ENCODE peak calls at places on chromosomes 1 and 21, in nine cellular contexts. X, Y, Z, B, E, T, K, L and I are unnamed samples.

GRCh38 chr1:9475061-9475627 is 64.1 kb upstream of the SLC25A33 start:
- DNase-seq in K (no peak), E (no peak), Z (no peak), X (no peak), L (no peak), Y (no peak), B (no peak), T (no peak), I (no peak)

GRCh38 chr1:186374313-186375151 is 521 bp downstream of the TPR start:
- DNase-seq in B (no peak), L (peak), X (no peak), K (no peak), Y (no peak), E (peak), Z (no peak), T (peak), I (peak)

GRCh38 chr1:215104283-215104682 is 21.7 kb downstream of the KCNK2 start:
- DNase-seq in K (no peak), T (peak), Z (no peak), Y (no peak), L (peak), B (no peak), X (no peak), E (no peak), I (no peak)

GRCh38 chr1:162327791-162328165 is 48.9 kb downstream of the SPATA46 start:
- DNase-seq in E (no peak), X (no peak), Y (no peak), K (no peak), T (no peak), L (no peak), Z (no peak), B (no peak), I (no peak)

GRCh38 chr1:32925360-32926142 is 24.4 kb upstream of the TMEM54 start:
- DNase-seq in Y (no peak), E (no peak), L (no peak), X (no peak), B (no peak), Z (peak), T (no peak), K (no peak), I (no peak)

GRCh38 chr1:48851638-48852037 is 74.9 kb upstream of the BEND5 start:
- DNase-seq in Y (no peak), T (peak), K (no peak), E (no peak), B (no peak), Z (no peak), X (no peak), L (no peak), I (no peak)

GRCh38 chr1:70017770-70018169 is 187.6 kb downstream of the LRRC40 start:
- DNase-seq in B (no peak), L (peak), K (no peak), T (peak), Y (no peak), X (no peak), Z (no peak), E (no peak), I (no peak)

GRCh38 chr1:32047701-32048100 is 25.0 kb upstream of the TMEM39B start:
- DNase-seq in Y (no peak), T (peak), K (no peak), L (peak), X (no peak), Z (no peak), B (no peak), E (no peak), I (no peak)

GRCh38 chr1:169486281-169486904 is 649 bp upstream of the SLC19A2 start:
- DNase-seq in B (no peak), K (no peak), T (peak), L (peak), Y (no peak), X (no peak), Z (no peak), E (peak), I (peak)

GRCh38 chr1:184854456-184855180 is 100.0 kb upstream of the EDEM3 start:
- DNase-seq in X (no peak), L (peak), K (no peak), Z (no peak), B (no peak), E (no peak), Y (no peak), T (peak), I (no peak)

GRCh38 chr1:174153085-174153824 is 6.1 kb upstream of the RABGAP1L start:
- DNase-seq in X (no peak), K (no peak), Y (no peak), T (no peak), L (peak), Z (no peak), B (no peak), E (no peak), I (no peak)

GRCh38 chr1:218565333-218565732 is 220.2 kb downstream of the TGFB2 start:
- DNase-seq in B (no peak), E (no peak), X (no peak), T (no peak), L (no peak), K (no peak), Y (no peak), Z (no peak), I (no peak)

GRCh38 chr21:42164064-42164789 is 54.7 kb upstream of the ABCG1 start:
- DNase-seq in K (peak), X (no peak), E (peak), T (no peak), B (peak), Z (peak), Y (peak), L (no peak), I (no peak)

GRCh38 chr1:219443763-219444162 is 169.1 kb downstream of the ZC3H11B start:
- DNase-seq in Z (no peak), Y (no peak), T (peak), K (no peak), L (peak), X (no peak), B (no peak), E (no peak), I (no peak)

GRCh38 chr1:162302660-162303344 is 73.9 kb downstream of the SPATA46 start:
- DNase-seq in E (no peak), K (no peak), Z (no peak), L (peak), X (no peak), T (peak), B (no peak), Y (no peak), I (no peak)

GRCh38 chr1:54403377-54403776 is 2.8 kb downstream of the SSBP3 start:
- DNase-seq in E (no peak), Y (no peak), X (no peak), Z (no peak), L (no peak), T (no peak), B (no peak), K (no peak), I (no peak)

GRCh38 chr21:40176732-40177131 is 309.5 kb downstream of the PCP4 start:
- DNase-seq in L (no peak), X (no peak), B (no peak), Y (no peak), E (no peak), T (no peak), Z (peak), K (no peak), I (no peak)

GRCh38 chr1:25253911-25254310 is 6.7 kb upstream of the RSRP1 start:
- DNase-seq in K (no peak), Z (no peak), T (no peak), B (no peak), Y (no peak), X (no peak), L (peak), E (no peak), I (no peak)

GRCh38 chr1:78718566-78718965 is 68.9 kb downstream of the IFI44 start:
- DNase-seq in K (no peak), L (peak), T (peak), X (no peak), Y (no peak), B (no peak), Z (no peak), E (no peak), I (no peak)

GRCh38 chr1:242723044-242723742 is 198.7 kb upstream of the PLD5 start:
- DNase-seq in B (no peak), X (no peak), T (no peak), Z (no peak), Y (no peak), K (no peak), L (no peak), E (no peak), I (no peak)

GRCh38 chr1:77421504-77422233 is 139.8 kb downstream of the AK5 start:
- DNase-seq in K (no peak), Y (no peak), E (no peak), X (no peak), B (no peak), T (no peak), L (no peak), Z (no peak), I (no peak)

GRCh38 chr21:26041441-26042180 is 129.0 kb downstream of the APP start:
- DNase-seq in E (no peak), X (no peak), Z (no peak), L (peak), K (no peak), T (peak), Y (no peak), B (no peak), I (no peak)

GRCh38 chr1:210727709-210728108 is 399.0 kb downstream of the HHAT start:
- DNase-seq in E (no peak), Y (no peak), X (no peak), Z (no peak), T (no peak), L (no peak), K (no peak), B (no peak), I (no peak)

GRCh38 chr1:61609040-61609439 is 115.9 kb downstream of the TM2D1 start:
- DNase-seq in T (no peak), E (no peak), B (no peak), K (no peak), Z (no peak), L (no peak), X (no peak), Y (no peak), I (no peak)

GRCh38 chr1:65281846-65282245 is 27.5 kb upstream of the DNAJC6 start:
- DNase-seq in Z (no peak), E (no peak), L (no peak), X (no peak), B (no peak), K (no peak), Y (no peak), T (no peak), I (no peak)

GRCh38 chr1:223844962-223845809 is 561 bp downstream of the TP53BP2 start:
- DNase-seq in X (no peak), Z (peak), L (peak), K (peak), T (peak), Y (no peak), B (no peak), E (peak), I (no peak)

GRCh38 chr1:234691567-234691966 is 81.6 kb upstream of the IRF2BP2 start:
- DNase-seq in T (peak), K (no peak), Z (no peak), B (no peak), L (peak), X (no peak), E (no peak), Y (no peak), I (no peak)
- TF ChIP-seq CTCF in T (peak), K (no peak), Z (peak), B (no peak), L (peak), X (no peak), E (no peak), Y (no peak), I (peak)

DNA sequence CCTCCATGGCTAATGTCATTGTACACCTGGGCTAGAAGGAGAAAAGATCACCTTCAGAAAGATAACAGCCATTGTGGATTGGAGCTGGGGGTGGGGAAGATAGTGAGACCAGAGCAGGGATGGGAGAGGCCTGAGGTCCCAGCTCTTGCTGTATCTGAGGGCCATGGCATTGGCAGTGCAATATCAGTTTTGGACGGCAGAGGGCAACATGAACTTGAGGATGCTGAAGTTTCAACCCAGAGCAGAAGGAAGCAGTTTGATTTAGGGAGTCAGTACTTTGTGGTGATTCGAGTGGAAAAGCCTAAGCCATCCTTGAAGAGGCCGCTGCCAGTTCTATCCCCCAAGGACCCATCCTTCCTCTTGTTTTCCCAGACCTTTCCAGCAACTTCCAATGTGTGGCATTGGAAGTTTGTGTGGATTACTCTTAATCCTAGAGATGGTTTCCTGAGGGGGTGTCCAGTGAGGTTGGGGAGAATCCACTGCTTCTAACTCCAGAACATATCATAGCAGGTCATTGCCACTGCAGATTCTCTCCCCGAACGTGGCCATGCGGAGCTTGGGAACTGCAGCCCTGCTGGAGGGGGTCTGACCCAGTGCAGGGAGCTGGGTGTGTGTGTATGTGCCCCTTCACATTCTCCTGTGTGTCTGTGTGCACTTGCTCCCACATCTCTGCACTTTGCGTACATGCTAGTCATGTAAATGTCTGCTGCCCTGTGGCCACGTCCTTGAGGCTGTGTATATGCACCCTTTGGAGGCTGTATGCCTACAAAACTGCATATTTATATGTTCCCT is 24.1 kb downstream of the SLC26A9 start:
- DNase-seq in B (no peak), K (peak), E (peak), Z (peak), Y (peak), X (peak), L (peak), T (peak), I (peak)
- TF ChIP-seq CTCF in B (peak), K (peak), E (peak), Z (peak), Y (peak), X (peak), L (peak), T (peak), I (peak)

GRCh38 chr1:203657735-203658134 is 31.1 kb downstream of the ATP2B4 start:
- DNase-seq in L (no peak), E (no peak), X (no peak), Y (no peak), K (no peak), T (no peak), B (no peak), Z (no peak), I (no peak)

GRCh38 chr1:203660069-203660468 is 33.4 kb downstream of the ATP2B4 start:
- DNase-seq in B (no peak), T (no peak), Y (no peak), K (no peak), Z (no peak), X (no peak), L (no peak), E (no peak), I (no peak)

GRCh38 chr1:203655656-203656055 is 29.0 kb downstream of the ATP2B4 start:
- DNase-seq in K (no peak), X (no peak), B (no peak), T (no peak), L (no peak), Y (no peak), E (no peak), Z (no peak), I (no peak)

GRCh38 chr1:203656796-203657620 is 30.4 kb downstream of the ATP2B4 start:
- DNase-seq in K (no peak), X (no peak), T (no peak), Z (no peak), B (no peak), E (no peak), L (no peak), Y (no peak), I (no peak)

GRCh38 chr1:203658274-203658673 is 31.6 kb downstream of the ATP2B4 start:
- DNase-seq in X (no peak), K (no peak), Y (no peak), E (no peak), L (no peak), T (no peak), B (no peak), Z (no peak), I (no peak)
- TF ChIP-seq CTCF in X (no peak), K (no peak), Y (no peak), E (no peak), L (no peak), T (no peak), B (no peak), Z (no peak), I (no peak)

DNA sequence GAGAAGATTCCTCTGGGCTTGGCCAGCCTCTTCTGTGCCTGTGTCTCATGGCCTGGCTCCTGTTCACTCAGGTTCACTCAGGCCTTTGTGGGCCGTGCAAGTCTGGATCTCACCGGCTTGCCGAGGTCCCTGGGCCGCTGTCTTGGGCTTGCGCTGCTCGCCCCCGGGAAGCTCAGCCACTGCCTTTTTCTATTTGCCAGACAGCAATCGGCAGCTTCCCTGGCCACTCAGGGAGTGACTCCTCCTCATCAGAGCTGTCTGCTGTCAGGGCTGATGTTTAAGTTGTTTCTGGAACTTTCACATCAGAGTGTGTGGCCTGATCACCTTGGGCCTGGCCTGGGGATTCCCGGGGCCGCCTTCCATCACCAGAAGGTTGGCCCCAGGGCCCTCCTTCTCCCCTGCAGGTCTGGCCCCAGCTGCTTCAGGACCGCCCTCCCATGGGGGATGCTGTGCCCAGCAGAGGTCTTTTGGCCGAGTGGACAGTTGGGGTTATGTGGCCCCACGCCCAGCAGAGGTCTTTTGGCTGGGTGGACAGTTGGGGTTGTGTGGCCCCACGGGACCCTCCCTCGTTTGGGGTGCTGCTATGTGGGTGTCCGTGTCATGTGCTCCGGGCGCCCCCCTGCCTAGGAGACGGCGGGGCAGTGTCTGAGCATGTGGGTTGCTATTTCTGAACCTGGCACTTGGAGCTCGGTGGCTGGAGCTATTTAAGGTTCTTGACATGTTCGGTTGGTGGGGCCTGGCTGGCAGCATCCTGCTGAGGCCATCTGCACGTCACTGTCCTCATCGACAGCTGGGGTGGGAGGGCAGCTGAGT is 12.5 kb downstream of the SLX9 start:
- DNase-seq in K (peak), B (peak), Z (peak), E (no peak), X (peak), T (no peak), L (no peak), Y (peak), I (no peak)
- TF ChIP-seq CTCF in K (no peak), B (no peak), Z (no peak), E (no peak), X (no peak), T (no peak), L (no peak), Y (no peak), I (no peak)

GRCh38 chr1:213051127-213051880 is at the start of gene RPS6KC1:
- DNase-seq in L (peak), E (peak), B (peak), Z (peak), X (peak), Y (peak), T (peak), K (peak), I (peak)
- TF ChIP-seq CTCF in L (no peak), E (no peak), B (peak), Z (peak), X (no peak), Y (peak), T (no peak), K (no peak), I (no peak)

GRCh38 chr21:23853796-23854379 is 1753.4 kb downstream of the MRPL39 start:
- DNase-seq in X (no peak), K (no peak), T (peak), B (no peak), Y (no peak), Z (no peak), L (peak), E (peak), I (no peak)
- TF ChIP-seq CTCF in X (peak), K (peak), T (peak), B (peak), Y (peak), Z (peak), L (peak), E (peak), I (no peak)

GRCh38 chr1:15272782-15273127 is 25.7 kb downstream of the FHAD1 start:
- DNase-seq in T (no peak), L (no peak), E (no peak), B (no peak), K (no peak), X (no peak), Y (no peak), Z (no peak), I (no peak)
- TF ChIP-seq CTCF in T (no peak), L (no peak), E (no peak), B (no peak), K (no peak), X (peak), Y (no peak), Z (peak), I (no peak)